ENCODE peak calls at places on chromosomes 11 and 22, in seven cellular contexts. One of them, this sample, is unnamed.

GRCh38 chr11:93942176-93942575 is 79.0 kb upstream of the HEPHL1 start:
- DNase-seq in IMR-90: no peak
- DNase-seq in H1: no peak
- DNase-seq in H9: no peak
- DNase-seq in mesendoderm: no peak
- DNase-seq in mesenchymal stem cell: no peak
- DNase-seq in trophoblast cell: no peak
- DNase-seq in this sample: no peak

GRCh38 chr11:44463751-44464150 is 101.7 kb upstream of the CD82 start:
- DNase-seq in IMR-90: no peak
- DNase-seq in H1: no peak
- DNase-seq in H9: no peak
- DNase-seq in mesendoderm: no peak
- DNase-seq in mesenchymal stem cell: no peak
- DNase-seq in trophoblast cell: no peak
- DNase-seq in this sample: no peak

GRCh38 chr11:33582636-33583325 is 117.8 kb downstream of the C11orf91 start:
- DNase-seq in IMR-90: peak
- DNase-seq in H1: no peak
- DNase-seq in H9: no peak
- DNase-seq in mesendoderm: no peak
- DNase-seq in mesenchymal stem cell: no peak
- DNase-seq in trophoblast cell: no peak
- DNase-seq in this sample: no peak

GRCh38 chr22:39997939-39998726 is 3.4 kb downstream of the FAM83F start:
- DNase-seq in IMR-90: peak
- DNase-seq in H1: peak
- DNase-seq in H9: peak
- DNase-seq in mesendoderm: peak
- DNase-seq in mesenchymal stem cell: peak
- DNase-seq in trophoblast cell: peak
- DNase-seq in this sample: no peak

GRCh38 chr11:70073881-70074371 is 4.2 kb upstream of the ANO1 start:
- DNase-seq in IMR-90: peak
- DNase-seq in H1: no peak
- DNase-seq in H9: peak
- DNase-seq in mesendoderm: peak
- DNase-seq in mesenchymal stem cell: peak
- DNase-seq in trophoblast cell: no peak
- DNase-seq in this sample: no peak

GRCh38 chr11:93796424-93796823 is 12.3 kb downstream of the MED17 start:
- DNase-seq in IMR-90: no peak
- DNase-seq in H1: no peak
- DNase-seq in H9: no peak
- DNase-seq in mesendoderm: no peak
- DNase-seq in mesenchymal stem cell: no peak
- DNase-seq in trophoblast cell: no peak
- DNase-seq in this sample: no peak

GRCh38 chr22:32932176-32932575 is 126.0 kb downstream of the SYN3 start:
- DNase-seq in IMR-90: peak
- DNase-seq in H1: no peak
- DNase-seq in H9: no peak
- DNase-seq in mesendoderm: peak
- DNase-seq in mesenchymal stem cell: peak
- DNase-seq in trophoblast cell: peak
- DNase-seq in this sample: no peak

GRCh38 chr11:43392713-43393112 is 34.0 kb downstream of the TTC17 start:
- DNase-seq in IMR-90: no peak
- DNase-seq in H1: no peak
- DNase-seq in H9: no peak
- DNase-seq in mesendoderm: no peak
- DNase-seq in mesenchymal stem cell: no peak
- DNase-seq in trophoblast cell: no peak
- DNase-seq in this sample: no peak

GRCh38 chr11:45022294-45023064 is 71.8 kb upstream of the TP53I11 start:
- DNase-seq in IMR-90: peak
- DNase-seq in H1: no peak
- DNase-seq in H9: no peak
- DNase-seq in mesendoderm: peak
- DNase-seq in mesenchymal stem cell: peak
- DNase-seq in trophoblast cell: peak
- DNase-seq in this sample: no peak

GRCh38 chr11:380996-381395 is 11.7 kb downstream of the B4GALNT4 start:
- DNase-seq in IMR-90: no peak
- DNase-seq in H1: no peak
- DNase-seq in H9: no peak
- DNase-seq in mesendoderm: no peak
- DNase-seq in mesenchymal stem cell: no peak
- DNase-seq in trophoblast cell: no peak
- DNase-seq in this sample: no peak

GRCh38 chr11:115672999-115673411 is 168.8 kb upstream of the CADM1 start:
- DNase-seq in IMR-90: peak
- DNase-seq in H1: no peak
- DNase-seq in H9: no peak
- DNase-seq in mesendoderm: no peak
- DNase-seq in mesenchymal stem cell: peak
- DNase-seq in trophoblast cell: no peak
- DNase-seq in this sample: no peak

GRCh38 chr22:25736378-25737011 is 5.5 kb upstream of the MYO18B start:
- DNase-seq in IMR-90: no peak
- DNase-seq in H1: no peak
- DNase-seq in H9: no peak
- DNase-seq in mesendoderm: no peak
- DNase-seq in mesenchymal stem cell: no peak
- DNase-seq in trophoblast cell: no peak
- DNase-seq in this sample: no peak

GRCh38 chr22:19750666-19751490 is 9.7 kb upstream of the TBX1 start:
- DNase-seq in IMR-90: peak
- DNase-seq in H1: no peak
- DNase-seq in H9: no peak
- DNase-seq in mesendoderm: no peak
- DNase-seq in mesenchymal stem cell: peak
- DNase-seq in trophoblast cell: no peak
- DNase-seq in this sample: no peak

GRCh38 chr11:25961539-25961938 is 370.4 kb upstream of the ANO3 start:
- DNase-seq in IMR-90: no peak
- DNase-seq in H1: no peak
- DNase-seq in H9: no peak
- DNase-seq in mesendoderm: no peak
- DNase-seq in mesenchymal stem cell: no peak
- DNase-seq in trophoblast cell: no peak
- DNase-seq in this sample: no peak

GRCh38 chr11:66686100-66686785 is 8.6 kb upstream of the RBM4B start:
- DNase-seq in IMR-90: no peak
- DNase-seq in H1: no peak
- DNase-seq in H9: no peak
- DNase-seq in mesendoderm: no peak
- DNase-seq in mesenchymal stem cell: no peak
- DNase-seq in trophoblast cell: peak
- DNase-seq in this sample: no peak

GRCh38 chr11:88281317-88281712 is 56.2 kb downstream of the CTSC start:
- DNase-seq in IMR-90: no peak
- DNase-seq in H1: no peak
- DNase-seq in H9: no peak
- DNase-seq in mesendoderm: peak
- DNase-seq in mesenchymal stem cell: no peak
- DNase-seq in trophoblast cell: no peak
- DNase-seq in this sample: no peak

GRCh38 chr11:101096036-101096704 is 33.4 kb downstream of the PGR start:
- DNase-seq in IMR-90: no peak
- DNase-seq in H1: no peak
- DNase-seq in H9: no peak
- DNase-seq in mesendoderm: no peak
- DNase-seq in mesenchymal stem cell: no peak
- DNase-seq in trophoblast cell: no peak
- DNase-seq in this sample: no peak

GRCh38 chr11:128727320-128727719 is 33.4 kb downstream of the FLI1 start:
- DNase-seq in IMR-90: no peak
- DNase-seq in H1: no peak
- DNase-seq in H9: no peak
- DNase-seq in mesendoderm: no peak
- DNase-seq in mesenchymal stem cell: no peak
- DNase-seq in trophoblast cell: no peak
- DNase-seq in this sample: no peak

GRCh38 chr11:17541330-17541885 is 2.8 kb downstream of the USH1C start:
- DNase-seq in IMR-90: no peak
- DNase-seq in H1: no peak
- DNase-seq in H9: no peak
- DNase-seq in mesendoderm: no peak
- DNase-seq in mesenchymal stem cell: no peak
- DNase-seq in trophoblast cell: no peak
- DNase-seq in this sample: no peak

GRCh38 chr22:19761500-19762314 is 1.1 kb downstream of the TBX1 start:
- DNase-seq in IMR-90: no peak
- DNase-seq in H1: no peak
- DNase-seq in H9: no peak
- DNase-seq in mesendoderm: peak
- DNase-seq in mesenchymal stem cell: peak
- DNase-seq in trophoblast cell: no peak
- DNase-seq in this sample: no peak

GRCh38 chr11:78684377-78684776 is 109.7 kb upstream of the NARS2 start:
- DNase-seq in IMR-90: peak
- DNase-seq in H1: no peak
- DNase-seq in H9: no peak
- DNase-seq in mesendoderm: peak
- DNase-seq in mesenchymal stem cell: peak
- DNase-seq in trophoblast cell: no peak
- DNase-seq in this sample: no peak

GRCh38 chr11:65604258-65604657 is 8.7 kb upstream of the KCNK7 start:
- DNase-seq in IMR-90: no peak
- DNase-seq in H1: no peak
- DNase-seq in H9: no peak
- DNase-seq in mesendoderm: no peak
- DNase-seq in mesenchymal stem cell: no peak
- DNase-seq in trophoblast cell: no peak
- DNase-seq in this sample: no peak
- H3K4me2 ChIP-seq in IMR-90: no peak
- H3K4me2 ChIP-seq in H1: no peak
- H3K4me2 ChIP-seq in H9: no peak
- H3K4me2 ChIP-seq in mesendoderm: no peak
- H3K4me2 ChIP-seq in mesenchymal stem cell: no peak
- H3K4me2 ChIP-seq in trophoblast cell: no peak
- H3K4me2 ChIP-seq in this sample: no peak

DNA sequence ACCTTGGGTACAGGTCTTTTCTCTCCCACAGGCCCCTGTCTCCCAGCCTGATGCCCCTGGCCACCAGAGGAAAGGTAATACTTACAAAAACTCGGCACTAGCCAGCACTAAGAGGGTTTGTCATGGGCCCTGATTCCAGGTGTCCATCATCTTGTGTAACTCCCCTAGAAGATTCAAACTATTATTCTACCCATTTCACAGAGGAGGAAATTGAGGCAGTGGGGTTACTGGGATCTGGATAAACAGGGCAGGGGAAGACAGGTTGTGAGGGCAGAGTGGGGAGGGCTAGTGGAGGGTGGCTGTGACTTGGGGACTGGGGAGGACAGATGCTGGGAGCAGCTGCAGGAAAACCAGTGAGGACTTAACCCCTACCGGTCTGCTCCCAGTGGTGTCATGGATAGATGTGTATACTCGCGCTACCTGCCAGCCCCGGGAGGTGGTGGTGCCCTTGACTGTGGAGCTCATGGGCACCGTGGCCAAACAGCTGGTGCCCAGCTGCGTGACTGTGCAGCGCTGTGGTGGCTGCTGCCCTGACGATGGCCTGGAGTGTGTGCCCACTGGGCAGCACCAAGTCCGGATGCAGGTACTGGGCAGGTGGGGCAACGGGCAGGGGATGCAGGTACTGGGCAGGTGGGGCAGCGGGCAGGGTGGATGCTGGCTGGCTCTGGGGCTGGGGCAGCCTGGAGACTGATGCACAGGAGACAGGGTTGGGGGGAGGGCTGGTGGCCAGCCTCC is 1.2 kb downstream of the VEGFB start:
- DNase-seq in IMR-90: no peak
- DNase-seq in H1: no peak
- DNase-seq in H9: no peak
- DNase-seq in mesendoderm: no peak
- DNase-seq in mesenchymal stem cell: no peak
- DNase-seq in trophoblast cell: no peak
- DNase-seq in this sample: no peak
- H3K18ac ChIP-seq in IMR-90: no peak
- H3K18ac ChIP-seq in H1: no peak
- H3K18ac ChIP-seq in H9: no peak
- H3K18ac ChIP-seq in mesendoderm: no peak
- H3K18ac ChIP-seq in mesenchymal stem cell: no peak
- H3K18ac ChIP-seq in trophoblast cell: peak
- H3K18ac ChIP-seq in this sample: no peak

GRCh38 chr11:57462597-57462996 is 2.3 kb downstream of the RTN4RL2 start:
- DNase-seq in IMR-90: no peak
- DNase-seq in H1: no peak
- DNase-seq in H9: no peak
- DNase-seq in mesendoderm: no peak
- DNase-seq in mesenchymal stem cell: no peak
- DNase-seq in trophoblast cell: no peak
- DNase-seq in this sample: no peak

GRCh38 chr11:57463596-57464342 is 3.4 kb downstream of the RTN4RL2 start:
- DNase-seq in IMR-90: no peak
- DNase-seq in H1: no peak
- DNase-seq in H9: no peak
- DNase-seq in mesendoderm: peak
- DNase-seq in mesenchymal stem cell: no peak
- DNase-seq in trophoblast cell: no peak
- DNase-seq in this sample: no peak

GRCh38 chr11:57461841-57462489 is 1.6 kb downstream of the RTN4RL2 start:
- DNase-seq in IMR-90: no peak
- DNase-seq in H1: no peak
- DNase-seq in H9: no peak
- DNase-seq in mesendoderm: no peak
- DNase-seq in mesenchymal stem cell: no peak
- DNase-seq in trophoblast cell: no peak
- DNase-seq in this sample: no peak

GRCh38 chr11:57466680-57467079 is 6.4 kb downstream of the RTN4RL2 start:
- DNase-seq in IMR-90: no peak
- DNase-seq in H1: no peak
- DNase-seq in H9: no peak
- DNase-seq in mesendoderm: no peak
- DNase-seq in mesenchymal stem cell: no peak
- DNase-seq in trophoblast cell: no peak
- DNase-seq in this sample: no peak

GRCh38 chr11:57464343-57465181 is 4.2 kb downstream of the RTN4RL2 start:
- DNase-seq in IMR-90: peak
- DNase-seq in H1: no peak
- DNase-seq in H9: no peak
- DNase-seq in mesendoderm: peak
- DNase-seq in mesenchymal stem cell: no peak
- DNase-seq in trophoblast cell: peak
- DNase-seq in this sample: no peak
- H3K4me2 ChIP-seq in IMR-90: no peak
- H3K4me2 ChIP-seq in H1: peak
- H3K4me2 ChIP-seq in H9: no peak
- H3K4me2 ChIP-seq in mesendoderm: no peak
- H3K4me2 ChIP-seq in mesenchymal stem cell: no peak
- H3K4me2 ChIP-seq in trophoblast cell: no peak
- H3K4me2 ChIP-seq in this sample: no peak

DNA sequence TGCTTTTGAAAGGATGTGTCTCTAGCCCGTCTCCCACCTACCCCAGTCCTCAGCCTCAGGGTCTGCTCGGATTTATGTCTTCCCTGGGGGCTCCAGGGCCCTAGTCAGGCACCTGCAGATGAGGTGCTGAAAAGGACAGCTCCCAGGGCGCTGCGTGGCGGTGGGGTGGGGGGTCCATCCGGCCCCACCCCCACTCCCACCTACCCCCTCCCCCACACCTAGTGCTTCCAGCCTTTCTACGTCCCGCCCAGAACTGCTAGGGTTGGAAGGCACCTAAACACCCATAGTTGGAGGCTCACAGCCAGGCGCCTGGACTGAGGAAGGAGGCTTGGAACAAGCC is 1.4 kb upstream of the ROBO3 start:
- DNase-seq in IMR-90: no peak
- DNase-seq in H1: no peak
- DNase-seq in H9: no peak
- DNase-seq in mesendoderm: peak
- DNase-seq in mesenchymal stem cell: no peak
- DNase-seq in trophoblast cell: no peak
- DNase-seq in this sample: no peak
- H3K18ac ChIP-seq in IMR-90: no peak
- H3K18ac ChIP-seq in H1: no peak
- H3K18ac ChIP-seq in H9: no peak
- H3K18ac ChIP-seq in mesendoderm: no peak
- H3K18ac ChIP-seq in mesenchymal stem cell: no peak
- H3K18ac ChIP-seq in trophoblast cell: no peak
- H3K18ac ChIP-seq in this sample: no peak